ENCODE peak calls at places on chromosomes 13 and 19, in four cellular contexts. One of them, this sample, is unnamed.

GRCh38 chr19:37931941-37932655 is 25.1 kb downstream of the SIPA1L3 start:
- DNase-seq in cardiac fibroblast: peak; percentile 50
- DNase-seq in tibial nerve: no peak
- DNase-seq in cardiac muscle cell: peak; percentile 63
- DNase-seq in this sample: no peak

GRCh38 chr19:19026299-19026971 is 6.9 kb downstream of the SUGP2 start:
- DNase-seq in cardiac fibroblast: peak; percentile 13
- DNase-seq in tibial nerve: peak; percentile 38
- DNase-seq in cardiac muscle cell: no peak
- DNase-seq in this sample: no peak

GRCh38 chr13:41766439-41766838 is 194.5 kb downstream of the VWA8 start:
- DNase-seq in cardiac fibroblast: no peak
- DNase-seq in tibial nerve: no peak
- DNase-seq in cardiac muscle cell: no peak
- DNase-seq in this sample: no peak

GRCh38 chr13:28528848-28529247 is 33.9 kb upstream of the FLT1 start:
- DNase-seq in cardiac fibroblast: no peak
- DNase-seq in tibial nerve: no peak
- DNase-seq in cardiac muscle cell: no peak
- DNase-seq in this sample: no peak

GRCh38 chr13:56986121-56986520 is 154.6 kb upstream of the PRR20A start:
- DNase-seq in cardiac fibroblast: no peak
- DNase-seq in tibial nerve: no peak
- DNase-seq in cardiac muscle cell: no peak
- DNase-seq in this sample: no peak

GRCh38 chr19:16893686-16893990 is 4.8 kb downstream of the F2RL3 start:
- DNase-seq in cardiac fibroblast: no peak
- DNase-seq in tibial nerve: no peak
- DNase-seq in cardiac muscle cell: no peak
- DNase-seq in this sample: no peak

GRCh38 chr19:6828698-6829633 is 56.5 kb downstream of the VAV1 start:
- DNase-seq in cardiac fibroblast: no peak
- DNase-seq in tibial nerve: no peak
- DNase-seq in cardiac muscle cell: no peak
- DNase-seq in this sample: no peak

GRCh38 chr13:40600145-40600751 is 66.2 kb downstream of the FOXO1 start:
- DNase-seq in cardiac fibroblast: no peak
- DNase-seq in tibial nerve: no peak
- DNase-seq in cardiac muscle cell: no peak
- DNase-seq in this sample: no peak

GRCh38 chr19:6030214-6030507 is 52.2 kb upstream of the RANBP3 start:
- DNase-seq in cardiac fibroblast: peak; percentile 71
- DNase-seq in tibial nerve: no peak
- DNase-seq in cardiac muscle cell: peak; percentile 81
- DNase-seq in this sample: peak; percentile 45

GRCh38 chr13:27635256-27635655 is 13.6 kb downstream of the POLR1D start:
- DNase-seq in cardiac fibroblast: no peak
- DNase-seq in tibial nerve: no peak
- DNase-seq in cardiac muscle cell: no peak
- DNase-seq in this sample: no peak

GRCh38 chr13:51924756-51925544 is 63.2 kb downstream of the CCDC70 start:
- DNase-seq in cardiac fibroblast: no peak
- DNase-seq in tibial nerve: no peak
- DNase-seq in cardiac muscle cell: no peak
- DNase-seq in this sample: no peak

GRCh38 chr13:88345171-88345847 is 674.1 kb downstream of the SLITRK5 start:
- DNase-seq in cardiac fibroblast: no peak
- DNase-seq in tibial nerve: no peak
- DNase-seq in cardiac muscle cell: no peak
- DNase-seq in this sample: no peak

GRCh38 chr13:100275746-100276145 is 186.9 kb downstream of the PCCA start:
- DNase-seq in cardiac fibroblast: no peak
- DNase-seq in tibial nerve: no peak
- DNase-seq in cardiac muscle cell: no peak
- DNase-seq in this sample: no peak

GRCh38 chr19:35911790-35912189 is 3.7 kb upstream of the TYROBP start:
- DNase-seq in cardiac fibroblast: no peak
- DNase-seq in tibial nerve: no peak
- DNase-seq in cardiac muscle cell: no peak
- DNase-seq in this sample: no peak

GRCh38 chr13:35470671-35471465 is 5.6 kb downstream of the MAB21L1 start:
- DNase-seq in cardiac fibroblast: peak; percentile 39
- DNase-seq in tibial nerve: peak; percentile 34
- DNase-seq in cardiac muscle cell: peak; percentile 48
- DNase-seq in this sample: peak; percentile 51

GRCh38 chr19:1261512-1261862 is 7.6 kb upstream of the CIRBP start:
- DNase-seq in cardiac fibroblast: no peak
- DNase-seq in tibial nerve: no peak
- DNase-seq in cardiac muscle cell: no peak
- DNase-seq in this sample: no peak
- TF ChIP-seq CTCF in cardiac fibroblast: peak; percentile 25
- TF ChIP-seq CTCF in tibial nerve: peak; percentile 5
- TF ChIP-seq CTCF in cardiac muscle cell: peak; percentile 10
- TF ChIP-seq CTCF in this sample: peak; percentile 3

GRCh38 chr13:45607931-45608330 is 7.6 kb downstream of the ERICH6B start:
- DNase-seq in cardiac fibroblast: peak; percentile 6
- DNase-seq in tibial nerve: no peak
- DNase-seq in cardiac muscle cell: no peak
- DNase-seq in this sample: no peak

GRCh38 chr13:45602183-45602582 is 13.4 kb downstream of the ERICH6B start:
- DNase-seq in cardiac fibroblast: peak; percentile 34
- DNase-seq in tibial nerve: no peak
- DNase-seq in cardiac muscle cell: peak; percentile 40
- DNase-seq in this sample: no peak

GRCh38 chr13:45601680-45602079 is 13.9 kb downstream of the ERICH6B start:
- DNase-seq in cardiac fibroblast: no peak
- DNase-seq in tibial nerve: no peak
- DNase-seq in cardiac muscle cell: no peak
- DNase-seq in this sample: no peak

GRCh38 chr13:45603338-45603737 is 12.2 kb downstream of the ERICH6B start:
- DNase-seq in cardiac fibroblast: no peak
- DNase-seq in tibial nerve: no peak
- DNase-seq in cardiac muscle cell: no peak
- DNase-seq in this sample: no peak

GRCh38 chr13:45604892-45605291 is 10.6 kb downstream of the ERICH6B start:
- DNase-seq in cardiac fibroblast: no peak
- DNase-seq in tibial nerve: no peak
- DNase-seq in cardiac muscle cell: no peak
- DNase-seq in this sample: no peak
- TF ChIP-seq CTCF in cardiac fibroblast: no peak
- TF ChIP-seq CTCF in tibial nerve: no peak
- TF ChIP-seq CTCF in cardiac muscle cell: no peak
- TF ChIP-seq CTCF in this sample: no peak

GRCh38 chr19:1468274-1469199 is 10.5 kb downstream of the C19orf25 start:
- DNase-seq in cardiac fibroblast: no peak
- DNase-seq in tibial nerve: no peak
- DNase-seq in cardiac muscle cell: no peak
- DNase-seq in this sample: no peak

GRCh38 chr19:1470864-1471513 is 8.0 kb downstream of the C19orf25 start:
- DNase-seq in cardiac fibroblast: no peak
- DNase-seq in tibial nerve: no peak
- DNase-seq in cardiac muscle cell: no peak
- DNase-seq in this sample: no peak

GRCh38 chr19:1467512-1468273 is 11.3 kb downstream of the C19orf25 start:
- DNase-seq in cardiac fibroblast: no peak
- DNase-seq in tibial nerve: no peak
- DNase-seq in cardiac muscle cell: no peak
- DNase-seq in this sample: no peak

GRCh38 chr19:1469936-1470863 is 8.8 kb downstream of the C19orf25 start:
- DNase-seq in cardiac fibroblast: no peak
- DNase-seq in tibial nerve: no peak
- DNase-seq in cardiac muscle cell: no peak
- DNase-seq in this sample: no peak

DNA sequence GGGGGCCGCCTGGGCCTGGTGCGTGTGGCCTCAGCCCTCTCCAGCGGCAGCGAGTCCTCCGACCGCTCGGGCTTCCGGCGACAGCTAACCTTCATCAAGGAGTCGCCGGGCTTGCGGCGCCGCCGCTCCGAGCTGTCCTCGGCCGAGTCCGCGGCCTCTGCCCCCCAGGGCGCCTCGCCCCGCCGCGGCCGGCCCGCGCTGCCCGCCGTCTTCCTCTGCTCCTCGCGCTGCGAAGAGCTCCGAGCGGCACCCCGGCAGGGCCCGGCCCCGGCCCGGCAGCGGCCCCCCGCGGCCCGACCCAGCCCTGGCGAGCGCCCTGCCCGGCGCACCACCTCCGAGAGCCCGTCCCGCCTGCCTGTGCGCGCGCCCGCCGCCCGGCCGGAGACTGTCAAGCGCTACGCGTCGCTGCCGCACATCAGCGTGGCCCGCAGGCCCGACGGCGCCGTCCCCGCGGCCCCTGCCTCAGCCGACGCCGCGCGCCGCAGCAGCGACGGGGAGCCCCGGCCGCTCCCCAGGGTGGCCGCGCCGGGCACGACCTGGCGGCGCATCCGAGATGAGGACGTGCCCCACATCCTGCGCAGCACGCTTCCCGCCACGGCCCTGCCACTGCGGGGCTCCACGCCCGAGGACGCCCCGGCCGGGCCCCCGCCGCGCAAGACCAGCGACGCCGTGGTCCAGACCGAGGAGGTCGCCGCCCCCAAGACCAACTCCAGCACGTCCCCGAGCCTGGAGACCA is 9.6 kb downstream of the C19orf25 start:
- DNase-seq in cardiac fibroblast: no peak
- DNase-seq in tibial nerve: no peak
- DNase-seq in cardiac muscle cell: no peak
- DNase-seq in this sample: no peak
- TF ChIP-seq CTCF in cardiac fibroblast: no peak
- TF ChIP-seq CTCF in tibial nerve: no peak
- TF ChIP-seq CTCF in cardiac muscle cell: no peak
- TF ChIP-seq CTCF in this sample: no peak

GRCh38 chr19:48190288-48191284 is 20.1 kb downstream of the ZSWIM9 start:
- DNase-seq in cardiac fibroblast: peak; percentile 40
- DNase-seq in tibial nerve: no peak
- DNase-seq in cardiac muscle cell: peak; percentile 79
- DNase-seq in this sample: no peak
- TF ChIP-seq CTCF in cardiac fibroblast: no peak
- TF ChIP-seq CTCF in tibial nerve: no peak
- TF ChIP-seq CTCF in cardiac muscle cell: peak; percentile 16
- TF ChIP-seq CTCF in this sample: no peak

DNA sequence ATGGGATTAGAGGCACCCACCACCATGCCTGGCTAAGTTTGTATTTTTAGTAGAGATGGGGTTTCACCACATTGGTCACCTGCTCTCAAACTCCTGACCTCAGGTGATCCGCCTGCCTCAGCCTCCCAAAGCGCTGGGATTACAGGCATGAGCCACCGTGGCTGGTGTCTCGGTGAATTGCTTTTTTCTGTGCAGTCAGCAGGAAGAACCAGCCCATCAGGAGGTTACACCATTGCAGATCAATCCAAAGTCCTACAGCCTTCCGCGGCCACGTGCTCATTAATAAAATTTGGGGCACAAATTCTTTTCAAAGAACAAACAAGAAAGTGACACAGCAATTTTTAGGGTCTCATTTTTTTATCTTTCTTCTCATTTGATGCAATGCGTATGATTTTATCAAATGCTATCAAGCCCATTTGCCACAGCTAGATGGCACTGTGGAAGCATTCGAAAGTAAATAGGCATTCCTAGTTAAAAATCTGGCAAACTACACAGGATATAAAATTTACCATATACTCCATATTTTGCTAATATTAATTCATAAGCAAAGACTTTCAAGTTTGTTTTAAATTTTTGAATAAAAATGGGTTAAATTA is 54.4 kb upstream of the ZNF835 start:
- DNase-seq in cardiac fibroblast: no peak
- DNase-seq in tibial nerve: no peak
- DNase-seq in cardiac muscle cell: peak; percentile 2
- DNase-seq in this sample: no peak
- TF ChIP-seq CTCF in cardiac fibroblast: no peak
- TF ChIP-seq CTCF in tibial nerve: no peak
- TF ChIP-seq CTCF in cardiac muscle cell: no peak
- TF ChIP-seq CTCF in this sample: no peak

GRCh38 chr19:44587863-44588752 is 25.3 kb upstream of the IGSF23 start:
- DNase-seq in cardiac fibroblast: peak; percentile 85
- DNase-seq in tibial nerve: no peak
- DNase-seq in cardiac muscle cell: peak; percentile 94
- DNase-seq in this sample: peak; percentile 87
- TF ChIP-seq CTCF in cardiac fibroblast: peak; percentile 32
- TF ChIP-seq CTCF in tibial nerve: no peak
- TF ChIP-seq CTCF in cardiac muscle cell: peak; percentile 34
- TF ChIP-seq CTCF in this sample: peak; percentile 60

DNA sequence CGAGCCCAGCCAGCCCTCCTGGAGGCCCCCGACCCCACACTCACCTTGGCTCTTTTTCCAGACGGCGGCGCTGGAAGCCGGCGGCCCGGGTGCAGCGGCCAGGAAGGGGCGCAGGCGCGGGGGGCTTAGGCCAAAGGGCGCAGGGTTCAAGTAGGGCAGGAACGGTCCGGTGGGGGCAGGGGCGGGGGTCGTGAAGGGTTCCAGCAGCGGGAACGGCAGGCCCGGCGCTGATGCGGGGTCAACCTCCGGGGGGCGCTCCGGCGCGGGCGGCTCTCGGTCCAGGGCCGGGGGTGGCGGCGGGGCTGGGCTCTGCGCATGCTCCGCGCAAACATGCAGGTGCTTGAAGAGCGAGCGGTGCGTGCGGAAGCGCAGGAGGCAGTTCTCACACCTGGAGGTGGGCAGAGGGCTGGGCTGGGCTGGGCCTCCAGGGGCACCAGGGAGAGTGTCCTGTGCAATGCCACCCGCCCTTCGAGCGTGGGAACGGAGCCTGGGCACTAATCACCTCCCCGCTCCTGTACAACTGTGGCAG is 2.3 kb downstream of the ZNF414 start:
- DNase-seq in cardiac fibroblast: no peak
- DNase-seq in tibial nerve: no peak
- DNase-seq in cardiac muscle cell: no peak
- DNase-seq in this sample: no peak
- TF ChIP-seq CTCF in cardiac fibroblast: no peak
- TF ChIP-seq CTCF in tibial nerve: no peak
- TF ChIP-seq CTCF in cardiac muscle cell: no peak
- TF ChIP-seq CTCF in this sample: no peak

This sample was measured in AG09319.